ENCODE peak calls at places on chromosomes 13 and 19, in eight cellular contexts. One of them, this sample, is unnamed.
A peak's percentile ranks its signal among the peaks of the same experiment; 100 is the strongest.

GRCh38 chr19:49432141-49433073 is 7.2 kb downstream of the GFY start:
- DNase-seq in esophagus squamous epithelium: no peak
- DNase-seq in fibroblast of lung: no peak
- DNase-seq in IMR-90: no peak
- DNase-seq in stomach: no peak
- DNase-seq in breast epithelium: no peak
- DNase-seq in adrenal gland: no peak
- DNase-seq in uterus: no peak
- DNase-seq in this sample: no peak

GRCh38 chr19:17243340-17243853 is 2.3 kb downstream of the NR2F6 start:
- DNase-seq in esophagus squamous epithelium: no peak
- DNase-seq in adrenal gland: no peak
- DNase-seq in breast epithelium: no peak
- DNase-seq in fibroblast of lung: no peak
- DNase-seq in stomach: no peak
- DNase-seq in IMR-90: no peak
- DNase-seq in uterus: no peak
- DNase-seq in this sample: no peak

GRCh38 chr13:109724603-109725002 is 61.8 kb downstream of the IRS2 start:
- DNase-seq in breast epithelium: no peak
- DNase-seq in uterus: no peak
- DNase-seq in IMR-90: no peak
- DNase-seq in fibroblast of lung: no peak
- DNase-seq in esophagus squamous epithelium: no peak
- DNase-seq in adrenal gland: no peak
- DNase-seq in stomach: no peak
- DNase-seq in this sample: no peak

GRCh38 chr19:44820648-44821609 is 12.0 kb downstream of the BCAM start:
- DNase-seq in stomach: no peak
- DNase-seq in uterus: peak; percentile 65
- DNase-seq in esophagus squamous epithelium: no peak
- DNase-seq in fibroblast of lung: no peak
- DNase-seq in breast epithelium: no peak
- DNase-seq in adrenal gland: peak; percentile 57
- DNase-seq in IMR-90: no peak
- DNase-seq in this sample: peak; percentile 93

GRCh38 chr13:41053384-41053826 is 7.9 kb upstream of the WBP4 start:
- DNase-seq in fibroblast of lung: no peak
- DNase-seq in esophagus squamous epithelium: no peak
- DNase-seq in stomach: no peak
- DNase-seq in breast epithelium: no peak
- DNase-seq in uterus: no peak
- DNase-seq in IMR-90: peak; percentile 49
- DNase-seq in adrenal gland: no peak
- DNase-seq in this sample: peak; percentile 71

GRCh38 chr13:42229287-42229686 is 42.7 kb upstream of the AKAP11 start:
- DNase-seq in fibroblast of lung: no peak
- DNase-seq in breast epithelium: no peak
- DNase-seq in stomach: no peak
- DNase-seq in esophagus squamous epithelium: no peak
- DNase-seq in uterus: no peak
- DNase-seq in IMR-90: no peak
- DNase-seq in adrenal gland: no peak
- DNase-seq in this sample: no peak

GRCh38 chr19:1122972-1123363 is 19.2 kb downstream of the GPX4 start:
- DNase-seq in uterus: peak; percentile 48
- DNase-seq in fibroblast of lung: peak; percentile 69
- DNase-seq in esophagus squamous epithelium: no peak
- DNase-seq in adrenal gland: peak; percentile 69
- DNase-seq in IMR-90: peak; percentile 56
- DNase-seq in stomach: peak; percentile 80
- DNase-seq in breast epithelium: no peak
- DNase-seq in this sample: no peak

GRCh38 chr13:39779337-39780270 is 124.1 kb downstream of the COG6 start:
- DNase-seq in esophagus squamous epithelium: no peak
- DNase-seq in fibroblast of lung: peak; percentile 62
- DNase-seq in adrenal gland: no peak
- DNase-seq in stomach: no peak
- DNase-seq in IMR-90: peak; percentile 36
- DNase-seq in uterus: no peak
- DNase-seq in breast epithelium: no peak
- DNase-seq in this sample: no peak

GRCh38 chr19:10751109-10751972 is 33.5 kb downstream of the DNM2 start:
- DNase-seq in fibroblast of lung: no peak
- DNase-seq in esophagus squamous epithelium: no peak
- DNase-seq in uterus: no peak
- DNase-seq in stomach: peak; percentile 74
- DNase-seq in IMR-90: no peak
- DNase-seq in breast epithelium: peak; percentile 28
- DNase-seq in adrenal gland: peak; percentile 27
- DNase-seq in this sample: peak; percentile 71

GRCh38 chr19:55013596-55013995 is 24.5 kb downstream of the GP6 start:
- DNase-seq in fibroblast of lung: no peak
- DNase-seq in stomach: no peak
- DNase-seq in adrenal gland: no peak
- DNase-seq in esophagus squamous epithelium: no peak
- DNase-seq in uterus: no peak
- DNase-seq in breast epithelium: no peak
- DNase-seq in IMR-90: no peak
- DNase-seq in this sample: no peak

GRCh38 chr19:38412491-38412890 is 9.6 kb downstream of the FAM98C start:
- DNase-seq in stomach: no peak
- DNase-seq in adrenal gland: no peak
- DNase-seq in uterus: no peak
- DNase-seq in IMR-90: no peak
- DNase-seq in breast epithelium: no peak
- DNase-seq in fibroblast of lung: no peak
- DNase-seq in esophagus squamous epithelium: no peak
- DNase-seq in this sample: no peak

GRCh38 chr13:49436890-49437289 is 7.0 kb downstream of the CAB39L start:
- DNase-seq in adrenal gland: peak; percentile 44
- DNase-seq in uterus: peak; percentile 43
- DNase-seq in breast epithelium: no peak
- DNase-seq in esophagus squamous epithelium: no peak
- DNase-seq in fibroblast of lung: peak; percentile 43
- DNase-seq in IMR-90: peak; percentile 73
- DNase-seq in stomach: no peak
- DNase-seq in this sample: peak; percentile 71

GRCh38 chr13:42041684-42042035 is 6.8 kb upstream of the DGKH start:
- DNase-seq in adrenal gland: peak; percentile 51
- DNase-seq in fibroblast of lung: peak; percentile 59
- DNase-seq in IMR-90: peak; percentile 63
- DNase-seq in esophagus squamous epithelium: no peak
- DNase-seq in uterus: peak; percentile 64
- DNase-seq in breast epithelium: peak; percentile 44
- DNase-seq in stomach: peak; percentile 50
- DNase-seq in this sample: peak; percentile 80

GRCh38 chr19:1093811-1094553 is 1.2 kb downstream of the POLR2E start:
- DNase-seq in breast epithelium: no peak
- DNase-seq in uterus: no peak
- DNase-seq in esophagus squamous epithelium: no peak
- DNase-seq in stomach: no peak
- DNase-seq in adrenal gland: no peak
- DNase-seq in fibroblast of lung: no peak
- DNase-seq in IMR-90: no peak
- DNase-seq in this sample: no peak

GRCh38 chr19:35306473-35307246 is 14.7 kb downstream of the MAG start:
- DNase-seq in adrenal gland: no peak
- DNase-seq in breast epithelium: no peak
- DNase-seq in uterus: no peak
- DNase-seq in fibroblast of lung: no peak
- DNase-seq in IMR-90: no peak
- DNase-seq in esophagus squamous epithelium: no peak
- DNase-seq in stomach: no peak
- DNase-seq in this sample: no peak

GRCh38 chr19:35309481-35310279 is 17.7 kb downstream of the MAG start:
- DNase-seq in esophagus squamous epithelium: no peak
- DNase-seq in breast epithelium: peak; percentile 53
- DNase-seq in adrenal gland: no peak
- DNase-seq in IMR-90: peak; percentile 16
- DNase-seq in uterus: no peak
- DNase-seq in fibroblast of lung: peak; percentile 10
- DNase-seq in stomach: no peak
- DNase-seq in this sample: no peak

GRCh38 chr19:35310331-35310730 is 18.4 kb downstream of the MAG start:
- DNase-seq in adrenal gland: no peak
- DNase-seq in fibroblast of lung: no peak
- DNase-seq in stomach: no peak
- DNase-seq in uterus: no peak
- DNase-seq in esophagus squamous epithelium: no peak
- DNase-seq in breast epithelium: no peak
- DNase-seq in IMR-90: no peak
- DNase-seq in this sample: no peak

GRCh38 chr19:35305181-35305580 is 13.2 kb downstream of the MAG start:
- DNase-seq in breast epithelium: no peak
- DNase-seq in IMR-90: no peak
- DNase-seq in uterus: no peak
- DNase-seq in stomach: no peak
- DNase-seq in esophagus squamous epithelium: no peak
- DNase-seq in fibroblast of lung: no peak
- DNase-seq in adrenal gland: no peak
- DNase-seq in this sample: no peak

DNA sequence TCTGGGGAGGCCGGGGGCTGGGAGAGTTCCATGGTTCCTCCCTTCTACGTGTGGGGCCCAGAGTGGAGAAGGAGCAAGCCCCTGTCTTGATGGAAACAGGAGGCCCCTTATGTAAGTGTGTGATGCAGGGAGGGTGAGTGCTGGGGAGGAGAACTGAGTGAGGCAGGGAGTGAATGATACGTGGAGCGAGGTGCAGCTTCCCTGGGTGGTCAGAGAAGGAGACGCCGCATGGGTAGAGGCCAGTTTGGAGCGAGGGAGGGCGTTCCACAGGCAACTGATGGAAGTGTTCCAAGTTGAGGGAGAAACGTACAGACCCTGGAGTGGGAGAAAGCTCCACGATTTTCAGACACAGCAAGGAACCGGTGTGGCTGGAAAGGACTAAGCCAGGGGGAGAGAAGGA is 16.0 kb downstream of the MAG start:
- DNase-seq in adrenal gland: no peak
- DNase-seq in breast epithelium: no peak
- DNase-seq in fibroblast of lung: no peak
- DNase-seq in stomach: no peak
- DNase-seq in uterus: no peak
- DNase-seq in esophagus squamous epithelium: no peak
- DNase-seq in IMR-90: no peak
- DNase-seq in this sample: no peak
- H3K27me3 ChIP-seq in adrenal gland: no peaks in the 10 kb centered on the region
- H3K27me3 ChIP-seq in breast epithelium: no peaks in the 10 kb centered on the region
- H3K27me3 ChIP-seq in fibroblast of lung: peaks cover 2% of the 10 kb centered on the region
- H3K27me3 ChIP-seq in stomach: no peaks in the 10 kb centered on the region
- H3K27me3 ChIP-seq in uterus: no peaks in the 10 kb centered on the region
- H3K27me3 ChIP-seq in esophagus squamous epithelium: no peaks in the 10 kb centered on the region
- H3K27me3 ChIP-seq in IMR-90: peaks cover 4% of the 10 kb centered on the region
- H3K27me3 ChIP-seq in this sample: no peaks in the 10 kb centered on the region

DNA sequence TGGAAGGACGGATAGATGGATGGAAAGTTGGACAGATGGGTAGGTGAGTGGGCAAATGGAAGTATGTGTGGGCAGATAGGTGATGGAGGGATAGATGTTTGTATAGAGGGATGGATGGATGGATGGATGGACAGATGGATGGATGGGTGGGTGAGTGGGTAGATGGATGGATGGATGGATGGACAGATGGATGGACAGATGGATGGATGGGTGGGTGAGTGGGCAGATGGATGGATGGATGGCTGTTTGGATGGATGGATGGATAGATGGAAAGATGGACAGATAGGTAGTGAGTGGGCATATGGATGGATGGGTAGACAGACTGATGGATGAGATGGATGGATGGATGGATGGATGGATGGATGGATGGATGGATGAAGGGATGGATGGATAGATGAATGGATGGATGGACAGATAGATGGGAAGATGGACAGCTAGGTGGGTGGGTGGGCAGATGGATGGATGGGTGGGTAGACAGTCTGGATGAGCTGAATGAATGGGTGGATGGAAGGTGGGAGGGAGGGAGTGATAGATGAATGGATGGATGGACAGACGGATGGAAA is 74.9 kb upstream of the KCTD15 start:
- DNase-seq in fibroblast of lung: no peak
- DNase-seq in adrenal gland: no peak
- DNase-seq in stomach: no peak
- DNase-seq in breast epithelium: no peak
- DNase-seq in IMR-90: no peak
- DNase-seq in uterus: no peak
- DNase-seq in esophagus squamous epithelium: no peak
- DNase-seq in this sample: no peak
- H3K27ac ChIP-seq in fibroblast of lung: no peak overlapping the region
- H3K27ac ChIP-seq in adrenal gland: no peak overlapping the region
- H3K27ac ChIP-seq in stomach: no peak overlapping the region
- H3K27ac ChIP-seq in breast epithelium: no peak overlapping the region
- H3K27ac ChIP-seq in IMR-90: no peak overlapping the region
- H3K27ac ChIP-seq in uterus: no peak overlapping the region
- H3K27ac ChIP-seq in esophagus squamous epithelium: no peak overlapping the region
- H3K27ac ChIP-seq in this sample: no peak overlapping the region

GRCh38 chr19:34596115-34596514 is 80.8 kb downstream of the SCGB2B2 start:
- DNase-seq in fibroblast of lung: no peak
- DNase-seq in breast epithelium: no peak
- DNase-seq in IMR-90: no peak
- DNase-seq in stomach: no peak
- DNase-seq in esophagus squamous epithelium: no peak
- DNase-seq in adrenal gland: no peak
- DNase-seq in uterus: no peak
- DNase-seq in this sample: no peak
- H3K27me3 ChIP-seq in fibroblast of lung: no peaks in the 10 kb centered on the region
- H3K27me3 ChIP-seq in breast epithelium: no peaks in the 10 kb centered on the region
- H3K27me3 ChIP-seq in IMR-90: no peaks in the 10 kb centered on the region
- H3K27me3 ChIP-seq in stomach: no peaks in the 10 kb centered on the region
- H3K27me3 ChIP-seq in esophagus squamous epithelium: no peaks in the 10 kb centered on the region
- H3K27me3 ChIP-seq in adrenal gland: no peaks in the 10 kb centered on the region
- H3K27me3 ChIP-seq in uterus: no peaks in the 10 kb centered on the region
- H3K27me3 ChIP-seq in this sample: no peaks in the 10 kb centered on the region

GRCh38 chr13:77000475-77000874 is 8.6 kb downstream of the CLN5 start:
- DNase-seq in uterus: no peak
- DNase-seq in IMR-90: no peak
- DNase-seq in stomach: no peak
- DNase-seq in fibroblast of lung: no peak
- DNase-seq in esophagus squamous epithelium: no peak
- DNase-seq in breast epithelium: no peak
- DNase-seq in adrenal gland: no peak
- DNase-seq in this sample: no peak

GRCh38 chr13:77002590-77003190 is 10.8 kb downstream of the CLN5 start:
- DNase-seq in uterus: no peak
- DNase-seq in IMR-90: peak; percentile 48
- DNase-seq in breast epithelium: no peak
- DNase-seq in esophagus squamous epithelium: no peak
- DNase-seq in stomach: no peak
- DNase-seq in fibroblast of lung: peak; percentile 24
- DNase-seq in adrenal gland: no peak
- DNase-seq in this sample: no peak

GRCh38 chr13:77001963-77002587 is 10.2 kb downstream of the CLN5 start:
- DNase-seq in fibroblast of lung: no peak
- DNase-seq in stomach: no peak
- DNase-seq in esophagus squamous epithelium: no peak
- DNase-seq in adrenal gland: no peak
- DNase-seq in IMR-90: no peak
- DNase-seq in uterus: no peak
- DNase-seq in breast epithelium: no peak
- DNase-seq in this sample: no peak

DNA sequence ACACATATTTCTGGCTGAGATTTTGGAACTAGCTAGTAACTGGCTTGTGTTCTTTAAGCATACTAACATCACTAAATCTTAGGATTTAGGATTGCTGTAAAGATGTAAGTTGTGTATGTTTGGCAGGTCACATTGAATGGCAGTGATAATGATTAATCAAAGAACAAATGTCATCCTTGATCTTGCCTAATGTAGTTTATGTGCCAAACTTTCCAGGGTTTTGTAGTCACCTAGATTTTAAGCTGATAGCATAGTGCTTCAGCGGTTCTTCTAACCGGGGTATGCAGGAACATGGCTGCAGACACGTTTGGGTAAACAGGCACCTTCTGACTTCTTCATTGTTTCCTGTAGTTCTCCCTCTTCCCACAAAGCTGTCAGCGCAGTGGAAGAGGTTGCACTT is 9.7 kb downstream of the CLN5 start:
- DNase-seq in esophagus squamous epithelium: no peak
- DNase-seq in fibroblast of lung: no peak
- DNase-seq in uterus: no peak
- DNase-seq in stomach: no peak
- DNase-seq in breast epithelium: no peak
- DNase-seq in adrenal gland: no peak
- DNase-seq in IMR-90: no peak
- DNase-seq in this sample: no peak
- H3K27ac ChIP-seq in esophagus squamous epithelium: no peak overlapping the region
- H3K27ac ChIP-seq in fibroblast of lung: no peak overlapping the region
- H3K27ac ChIP-seq in uterus: no peak overlapping the region
- H3K27ac ChIP-seq in stomach: no peak overlapping the region
- H3K27ac ChIP-seq in breast epithelium: peak overlapping the region; percentile 63
- H3K27ac ChIP-seq in adrenal gland: no peak overlapping the region
- H3K27ac ChIP-seq in IMR-90: no peak overlapping the region
- H3K27ac ChIP-seq in this sample: no peak overlapping the region

This sample was measured in ascending aorta.